ENCODE peak calls at places on chromosomes 13 and 19, in eight cellular contexts. G, V, A, Q, T, F, I and K are unnamed samples.

GRCh38 chr19:13210941-13211340 is 60.7 kb downstream of the IER2 start:
- DNase-seq in G (no peak), V (no peak), A (no peak), Q (no peak), T (no peak), F (no peak), I (no peak), K (no peak)

GRCh38 chr13:96431044-96431581 is 341.2 kb downstream of the HS6ST3 start:
- DNase-seq in G (no peak), V (no peak), A (no peak), Q (no peak), T (no peak), F (no peak), I (no peak), K (no peak)

GRCh38 chr19:42092350-42092749 is 16.4 kb downstream of the ZNF574 start:
- DNase-seq in G (no peak), V (peak; percentile 24), A (no peak), Q (peak; percentile 45), T (peak; percentile 63), F (no peak), I (no peak), K (no peak)

GRCh38 chr19:7729831-7730285 is 2.1 kb downstream of the CLEC4G start:
- DNase-seq in G (no peak), V (no peak), A (no peak), Q (no peak), T (no peak), F (no peak), I (no peak), K (no peak)

GRCh38 chr19:34254552-34255432 is at the start of gene GARRE1:
- DNase-seq in G (no peak), V (peak; percentile 76), A (no peak), Q (peak; percentile 20), T (peak; percentile 41), F (peak; percentile 33), I (peak; percentile 42), K (no peak)

GRCh38 chr13:109396266-109396665 is 390.1 kb downstream of the IRS2 start:
- DNase-seq in G (no peak), V (no peak), A (no peak), Q (no peak), T (no peak), F (no peak), I (no peak), K (no peak)

GRCh38 chr13:99289674-99290337 is 17.4 kb downstream of the GPR183 start:
- DNase-seq in G (no peak), V (peak; percentile 74), A (no peak), Q (no peak), T (no peak), F (no peak), I (no peak), K (no peak)

GRCh38 chr19:17109962-17110598 is 34.5 kb downstream of the MYO9B start:
- DNase-seq in G (no peak), V (peak; percentile 13), A (no peak), Q (no peak), T (peak; percentile 53), F (no peak), I (peak; percentile 75), K (peak; percentile 33)

GRCh38 chr19:55149078-55150003 is at the start of gene TNNT1:
- DNase-seq in G (no peak), V (no peak), A (no peak), Q (no peak), T (no peak), F (no peak), I (peak; percentile 53), K (no peak)

GRCh38 chr13:112931028-112931934 is 37.7 kb upstream of the MCF2L start:
- DNase-seq in G (peak; percentile 46), V (no peak), A (peak; percentile 66), Q (peak; percentile 47), T (peak; percentile 66), F (peak; percentile 75), I (no peak), K (no peak)

GRCh38 chr13:42769650-42770049 is 11.7 kb upstream of the FAM216B start:
- DNase-seq in G (no peak), V (no peak), A (no peak), Q (no peak), T (no peak), F (no peak), I (no peak), K (no peak)

GRCh38 chr13:20828540-20829364 is 55.0 kb upstream of the EEF1AKMT1 start:
- DNase-seq in G (no peak), V (peak; percentile 58), A (no peak), Q (peak; percentile 45), T (peak; percentile 47), F (no peak), I (no peak), K (no peak)

GRCh38 chr19:47713046-47714021 is at the start of gene EHD2:
- DNase-seq in G (peak; percentile 48), V (no peak), A (peak; percentile 44), Q (peak; percentile 76), T (peak; percentile 56), F (peak; percentile 30), I (peak; percentile 84), K (no peak)

GRCh38 chr13:31174018-31174417 is 12.3 kb upstream of the HSPH1 start:
- DNase-seq in G (peak; percentile 51), V (no peak), A (peak; percentile 10), Q (peak; percentile 7), T (no peak), F (no peak), I (no peak), K (no peak)

GRCh38 chr19:28396259-28396940 is 816.6 kb downstream of the UQCRFS1 start:
- DNase-seq in G (no peak), V (no peak), A (no peak), Q (no peak), T (no peak), F (no peak), I (no peak), K (no peak)

DNA sequence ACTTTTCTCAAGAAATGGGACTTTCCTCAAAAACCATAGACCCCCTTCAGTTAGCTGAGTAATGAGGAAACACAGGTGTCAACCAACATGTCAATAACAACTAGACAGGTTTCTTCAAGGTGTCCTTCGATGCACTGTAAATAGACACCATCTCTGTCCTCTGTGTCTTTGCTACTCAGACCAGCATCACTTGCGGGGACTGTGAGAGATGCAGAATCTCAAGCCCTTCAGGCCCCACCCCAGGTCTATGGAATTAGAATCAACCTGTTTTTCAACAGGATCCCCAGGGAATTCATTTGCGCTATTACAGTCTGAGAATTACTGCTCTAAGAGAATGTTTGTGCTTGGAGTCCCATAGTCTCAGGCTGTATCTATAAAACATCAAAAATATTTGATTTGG is 469.9 kb downstream of the COG6 start:
- DNase-seq in G (no peak), V (no peak), A (no peak), Q (no peak), T (no peak), F (no peak), I (no peak), K (no peak)
- H3K27ac ChIP-seq in G (no peak overlapping the region), V (no peak overlapping the region), A (no peak overlapping the region), Q (no peak overlapping the region), T (no peak overlapping the region), F (no peak overlapping the region), I (no peak overlapping the region), K (no peak overlapping the region)

GRCh38 chr19:5292453-5292842 is 48.2 kb downstream of the PTPRS start:
- DNase-seq in G (no peak), V (no peak), A (no peak), Q (peak; percentile 39), T (no peak), F (no peak), I (no peak), K (no peak)

GRCh38 chr19:5292843-5293606 is 47.6 kb downstream of the PTPRS start:
- DNase-seq in G (peak; percentile 36), V (peak; percentile 20), A (peak; percentile 45), Q (peak; percentile 93), T (peak; percentile 42), F (peak; percentile 52), I (peak; percentile 73), K (no peak)

GRCh38 chr19:5293607-5294089 is 47.0 kb downstream of the PTPRS start:
- DNase-seq in G (no peak), V (no peak), A (no peak), Q (no peak), T (no peak), F (peak; percentile 34), I (no peak), K (no peak)

GRCh38 chr19:5290336-5291262 is 50.0 kb downstream of the PTPRS start:
- DNase-seq in G (no peak), V (no peak), A (no peak), Q (no peak), T (no peak), F (no peak), I (no peak), K (no peak)

GRCh38 chr19:5291588-5292193 is 48.9 kb downstream of the PTPRS start:
- DNase-seq in G (no peak), V (no peak), A (no peak), Q (no peak), T (no peak), F (no peak), I (no peak), K (no peak)
- H3K27ac ChIP-seq in G (no peak overlapping the region), V (peak overlapping the region; percentile 27), A (no peak overlapping the region), Q (no peak overlapping the region), T (no peak overlapping the region), F (peak overlapping the region; percentile 91), I (peak overlapping the region; percentile 85), K (no peak overlapping the region)

DNA sequence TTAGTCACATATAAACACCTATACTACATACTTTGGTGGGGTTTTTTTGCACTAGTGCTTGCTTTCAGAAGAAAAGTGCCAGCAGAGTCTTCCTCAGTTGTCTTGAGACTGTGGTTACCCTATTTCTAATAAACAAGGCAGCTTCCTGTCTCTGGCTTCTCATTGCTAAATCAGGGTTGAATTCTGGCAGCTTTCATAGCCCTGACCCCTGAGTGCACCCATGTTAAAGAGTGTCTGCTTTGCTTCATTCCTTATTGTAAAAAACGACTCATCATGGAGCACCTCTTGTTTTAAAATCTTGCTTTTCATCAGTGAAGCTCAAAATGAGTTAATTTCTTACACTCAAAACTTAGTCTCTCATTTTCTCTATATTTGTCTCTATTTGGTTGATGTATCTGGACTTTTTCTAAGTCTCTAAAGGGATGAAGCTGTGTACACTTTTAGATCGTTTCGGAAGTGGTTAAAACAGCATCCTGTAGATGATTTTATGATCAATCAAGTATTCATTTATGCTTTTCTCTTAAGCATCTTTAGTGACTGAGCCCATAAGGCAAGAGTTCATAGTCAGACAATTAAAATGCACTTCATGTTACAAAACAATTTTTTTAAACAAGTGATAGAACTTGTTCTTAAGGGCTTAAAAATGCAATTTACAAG is 72.1 kb downstream of the KLF12 start:
- DNase-seq in G (no peak), V (peak; percentile 45), A (peak; percentile 71), Q (no peak), T (no peak), F (no peak), I (peak; percentile 24), K (no peak)
- H3K27ac ChIP-seq in G (no peak overlapping the region), V (no peak overlapping the region), A (peak overlapping the region; percentile 38), Q (no peak overlapping the region), T (peak overlapping the region; percentile 8), F (peak overlapping the region; percentile 17), I (peak overlapping the region; percentile 85), K (peak overlapping the region; percentile 49)

GRCh38 chr19:30171795-30172642 is 200.2 kb upstream of the ZNF536 start:
- DNase-seq in G (no peak), V (no peak), A (no peak), Q (no peak), T (no peak), F (no peak), I (no peak), K (no peak)
- H3K27ac ChIP-seq in G (no peak overlapping the region), V (no peak overlapping the region), A (no peak overlapping the region), Q (no peak overlapping the region), T (no peak overlapping the region), F (no peak overlapping the region), I (no peak overlapping the region), K (no peak overlapping the region)